ENCODE peak calls at places on chromosomes 6 and 20, in eight cellular contexts. C is stomach, U is endodermal cell, L is Caco-2, N is cardiac fibroblast, T is fibroblast of lung, X is hepatocyte, Y is RWPE2. B is an unnamed sample.

GRCh38 chr6:166575190-166575589 is 11.3 kb downstream of the RAMACL start:
- DNase-seq in C (no peak), U (peak; percentile 30), L (no peak), N (peak; percentile 58), T (peak; percentile 38), X (no peak), Y (no peak), B (no peak)

GRCh38 chr6:38337819-38338465 is 301.8 kb downstream of the BTBD9 start:
- DNase-seq in C (no peak), U (no peak), L (no peak), N (peak; percentile 56), T (peak; percentile 70), X (peak; percentile 23), Y (no peak), B (peak; percentile 84)

GRCh38 chr6:165707067-165707853 is 44.2 kb upstream of the PDE10A start:
- DNase-seq in C (no peak), U (no peak), L (no peak), N (no peak), T (no peak), X (no peak), Y (no peak), B (no peak)

GRCh38 chr6:166017032-166017635 is 150.5 kb downstream of the TBXT start:
- DNase-seq in C (no peak), U (no peak), L (no peak), N (no peak), T (no peak), X (no peak), Y (no peak), B (no peak)

GRCh38 chr20:54524849-54525248 is 49.5 kb downstream of the DOK5 start:
- DNase-seq in C (no peak), U (no peak), L (no peak), N (no peak), T (no peak), X (no peak), Y (no peak), B (no peak)

GRCh38 chr20:2867081-2867860 is 6.0 kb upstream of the PTPRA start:
- DNase-seq in C (peak; percentile 48), U (no peak), L (no peak), N (no peak), T (no peak), X (no peak), Y (no peak), B (no peak)

GRCh38 chr6:36209606-36210005 is 13.1 kb downstream of the BRPF3 start:
- DNase-seq in C (no peak), U (no peak), L (no peak), N (no peak), T (no peak), X (no peak), Y (no peak), B (no peak)

GRCh38 chr6:112183271-112183671 is 71.1 kb downstream of the LAMA4 start:
- DNase-seq in C (no peak), U (no peak), L (no peak), N (peak; percentile 38), T (peak; percentile 76), X (no peak), Y (no peak), B (peak; percentile 60)

GRCh38 chr20:21052241-21052640 is 53.9 kb downstream of the LINC00237 start:
- DNase-seq in C (no peak), U (no peak), L (no peak), N (no peak), T (no peak), X (no peak), Y (no peak), B (no peak)

GRCh38 chr6:45563092-45563491 is 185.4 kb upstream of the SUPT3H start:
- DNase-seq in C (no peak), U (no peak), L (no peak), N (peak; percentile 37), T (peak; percentile 39), X (no peak), Y (no peak), B (peak; percentile 56)

GRCh38 chr6:2899596-2899995 is 3.5 kb downstream of the SERPINB9 start:
- DNase-seq in C (no peak), U (peak; percentile 40), L (no peak), N (no peak), T (no peak), X (no peak), Y (no peak), B (no peak)

GRCh38 chr20:1396702-1397101 is 3.8 kb upstream of the FKBP1A start:
- DNase-seq in C (no peak), U (no peak), L (no peak), N (no peak), T (no peak), X (no peak), Y (no peak), B (no peak)

GRCh38 chr20:8244637-8245036 is 112.6 kb downstream of the PLCB1 start:
- DNase-seq in C (no peak), U (no peak), L (no peak), N (peak; percentile 87), T (peak; percentile 56), X (peak; percentile 40), Y (no peak), B (peak; percentile 88)

GRCh38 chr6:136090929-136091328 is 159.2 kb downstream of the MTFR2 start:
- DNase-seq in C (no peak), U (no peak), L (no peak), N (no peak), T (no peak), X (no peak), Y (no peak), B (no peak)

GRCh38 chr20:14544688-14545087 is 207.3 kb upstream of the FLRT3 start:
- DNase-seq in C (no peak), U (no peak), L (no peak), N (no peak), T (no peak), X (no peak), Y (no peak), B (no peak)

GRCh38 chr6:137080711-137081110 is 35.9 kb upstream of the IL20RA start:
- DNase-seq in C (no peak), U (no peak), L (no peak), N (no peak), T (no peak), X (no peak), Y (no peak), B (no peak)

GRCh38 chr20:50298554-50299324 is 108.1 kb downstream of the CEBPB start:
- DNase-seq in C (no peak), U (no peak), L (no peak), N (no peak), T (no peak), X (no peak), Y (no peak), B (no peak)

GRCh38 chr20:35264755-35265154 is 13.2 kb downstream of the MMP24OS start:
- DNase-seq in C (no peak), U (peak; percentile 87), L (peak; percentile 98), N (no peak), T (peak; percentile 59), X (peak; percentile 63), Y (peak; percentile 85), B (peak; percentile 45)

GRCh38 chr20:10259166-10259565 is 40.5 kb downstream of the SNAP25 start:
- DNase-seq in C (no peak), U (no peak), L (no peak), N (no peak), T (no peak), X (no peak), Y (no peak), B (no peak)

GRCh38 chr20:42886046-42886445 is 303.7 kb downstream of the PTPRT start:
- DNase-seq in C (no peak), U (no peak), L (no peak), N (no peak), T (no peak), X (no peak), Y (peak; percentile 34), B (no peak)

GRCh38 chr20:61912665-61913422 is 152.8 kb downstream of the TAF4 start:
- DNase-seq in C (no peak), U (no peak), L (no peak), N (no peak), T (no peak), X (no peak), Y (no peak), B (no peak)

DNA sequence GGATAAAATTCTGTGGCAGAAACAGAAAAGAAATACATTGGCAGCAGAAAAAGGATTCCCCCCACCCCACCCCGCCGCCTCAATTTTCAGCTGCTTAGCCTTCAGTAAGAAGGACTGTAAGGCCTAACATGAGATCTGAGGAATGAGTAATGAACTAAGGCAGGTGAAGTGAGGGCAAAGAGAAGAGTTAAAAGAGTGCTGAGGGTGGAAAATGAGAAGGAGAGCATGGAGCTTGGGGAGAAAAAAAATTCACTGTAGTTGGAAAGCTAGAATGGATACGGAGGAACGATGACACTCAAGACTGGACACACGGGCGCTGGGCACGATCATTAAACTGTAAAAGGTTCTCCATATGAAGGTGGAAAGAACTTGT is 14.6 kb downstream of the POM121L2 start:
- DNase-seq in C (no peak), U (no peak), L (no peak), N (no peak), T (no peak), X (no peak), Y (no peak), B (no peak)
- H3K4me3 ChIP-seq in C (no peak overlapping the region), U (peak overlapping the region; percentile 91), L (no peak overlapping the region), N (no peak overlapping the region), T (peak overlapping the region; percentile 8), X (no peak overlapping the region), Y (peak overlapping the region; percentile 41), B (peak overlapping the region; percentile 38)

DNA sequence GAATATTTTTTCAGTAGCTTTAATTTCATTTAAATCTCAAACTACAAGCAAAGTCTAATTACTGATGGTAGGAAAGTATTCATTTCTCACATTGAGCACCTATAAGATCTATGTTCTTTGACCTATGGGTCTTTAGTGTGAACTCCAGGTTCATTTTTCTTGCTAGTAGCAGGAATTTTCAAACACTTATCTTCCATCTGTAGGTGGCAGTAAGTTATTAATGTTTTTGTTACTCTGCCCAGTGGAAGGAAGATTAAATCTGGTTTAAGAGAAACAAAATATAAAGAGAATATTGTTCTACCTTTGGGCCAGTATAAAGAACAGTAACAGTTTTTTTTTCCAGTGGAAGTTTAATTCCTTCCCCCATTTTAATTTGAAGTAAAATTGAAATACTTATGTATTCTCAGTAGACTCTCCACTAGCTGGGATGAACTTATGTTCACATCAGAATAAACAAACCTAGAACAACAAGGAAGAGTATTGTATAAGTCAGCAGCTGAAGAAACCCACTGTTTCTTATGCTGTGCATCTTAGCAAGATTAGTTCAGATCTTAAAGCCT is 328.2 kb downstream of the PHF3 start:
- DNase-seq in C (no peak), U (no peak), L (no peak), N (no peak), T (no peak), X (no peak), Y (no peak), B (peak; percentile 11)
- TF ChIP-seq CTCF in C (no peak), U (no peak), L (no peak), N (no peak), T (no peak), X (peak; percentile 24), Y (no peak), B (no peak)

GRCh38 chr6:139625998-139626975 is 251.8 kb upstream of the CITED2 start:
- DNase-seq in C (no peak), U (no peak), L (no peak), N (peak; percentile 78), T (peak; percentile 11), X (no peak), Y (no peak), B (peak; percentile 17)
- H3K4me3 ChIP-seq in C (no peak overlapping the region), U (no peak overlapping the region), L (no peak overlapping the region), N (no peak overlapping the region), T (no peak overlapping the region), X (no peak overlapping the region), Y (no peak overlapping the region), B (no peak overlapping the region)

DNA sequence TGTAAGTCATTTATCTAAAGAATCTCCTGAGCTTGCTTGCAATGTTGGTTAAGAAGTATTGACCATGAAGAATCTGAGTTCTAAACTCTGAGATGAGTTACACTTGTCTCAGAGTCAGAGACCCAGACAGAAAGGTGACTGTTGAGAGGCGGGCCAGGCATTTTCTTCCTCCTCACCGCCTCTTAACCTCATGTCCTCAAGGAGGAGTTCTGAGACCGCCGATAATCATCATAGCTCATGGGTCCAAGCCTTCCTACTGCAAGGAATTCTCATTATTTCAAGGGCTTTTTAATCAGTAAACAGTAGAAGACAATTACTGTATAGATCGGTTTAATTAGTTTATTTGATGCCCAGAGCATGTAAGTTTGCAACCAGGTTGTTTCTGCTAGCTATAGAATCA is 382.4 kb upstream of the MMS22L start:
- DNase-seq in C (no peak), U (peak; percentile 56), L (no peak), N (no peak), T (no peak), X (no peak), Y (no peak), B (no peak)
- TF ChIP-seq CTCF in C (no peak), U (peak; percentile 43), L (no peak), N (no peak), T (no peak), X (no peak), Y (no peak), B (no peak)

B was measured in choroid plexus epithelial cell.